ENCODE peak calls at places on chromosomes 11 and 22, in four cellular contexts. S is MCF 10A, T is brain microvascular endothelial cell, O is ovary. V is an unnamed sample.

GRCh38 chr11:113293936-113294335 is 20.4 kb upstream of the TTC12 start:
- DNase-seq in S (no peak), T (no peak), O (no peak), V (no peak)

GRCh38 chr11:69086152-69086551 is 37.4 kb downstream of the TPCN2 start:
- DNase-seq in T (no peak), O (no peak), S (no peak), V (no peak)

GRCh38 chr11:75689861-75690641 is 21.2 kb upstream of the MAP6 start:
- DNase-seq in S (no peak), O (no peak), T (no peak), V (no peak)

GRCh38 chr11:19935507-19935906 is 222.9 kb downstream of the NAV2 start:
- DNase-seq in T (peak; percentile 80), S (no peak), O (no peak), V (peak; percentile 92)

GRCh38 chr11:45663486-45664375 is 1.7 kb downstream of the CHST1 start:
- DNase-seq in S (no peak), T (no peak), O (no peak), V (no peak)

GRCh38 chr22:18005201-18005926 is 19.0 kb downstream of the MICAL3 start:
- DNase-seq in T (no peak), S (no peak), O (no peak), V (no peak)

GRCh38 chr11:94926271-94926625 is 47.1 kb downstream of the CWC15 start:
- DNase-seq in S (no peak), O (no peak), T (no peak), V (peak; percentile 27)

GRCh38 chr22:25359601-25360261 is 140.3 kb downstream of the CRYBB2 start:
- DNase-seq in O (peak; percentile 14), T (no peak), S (no peak), V (no peak)

GRCh38 chr11:86671386-86672006 is 920 bp downstream of the ME3 start:
- DNase-seq in O (peak; percentile 91), T (no peak), S (no peak), V (no peak)

GRCh38 chr22:48710410-48710809 is 1117.3 kb downstream of the BRD1 start:
- DNase-seq in T (no peak), O (no peak), S (no peak), V (no peak)

GRCh38 chr11:62000539-62001446 is 33.4 kb upstream of the FTH1 start:
- DNase-seq in T (no peak), S (no peak), O (no peak), V (no peak)

GRCh38 chr11:995058-995751 is 41.3 kb downstream of the MUC6 start:
- DNase-seq in S (no peak), O (no peak), T (no peak), V (no peak)

GRCh38 chr22:42814616-42815015 is 42.5 kb downstream of the ARFGAP3 start:
- DNase-seq in S (no peak), T (no peak), O (no peak), V (no peak)

DNA sequence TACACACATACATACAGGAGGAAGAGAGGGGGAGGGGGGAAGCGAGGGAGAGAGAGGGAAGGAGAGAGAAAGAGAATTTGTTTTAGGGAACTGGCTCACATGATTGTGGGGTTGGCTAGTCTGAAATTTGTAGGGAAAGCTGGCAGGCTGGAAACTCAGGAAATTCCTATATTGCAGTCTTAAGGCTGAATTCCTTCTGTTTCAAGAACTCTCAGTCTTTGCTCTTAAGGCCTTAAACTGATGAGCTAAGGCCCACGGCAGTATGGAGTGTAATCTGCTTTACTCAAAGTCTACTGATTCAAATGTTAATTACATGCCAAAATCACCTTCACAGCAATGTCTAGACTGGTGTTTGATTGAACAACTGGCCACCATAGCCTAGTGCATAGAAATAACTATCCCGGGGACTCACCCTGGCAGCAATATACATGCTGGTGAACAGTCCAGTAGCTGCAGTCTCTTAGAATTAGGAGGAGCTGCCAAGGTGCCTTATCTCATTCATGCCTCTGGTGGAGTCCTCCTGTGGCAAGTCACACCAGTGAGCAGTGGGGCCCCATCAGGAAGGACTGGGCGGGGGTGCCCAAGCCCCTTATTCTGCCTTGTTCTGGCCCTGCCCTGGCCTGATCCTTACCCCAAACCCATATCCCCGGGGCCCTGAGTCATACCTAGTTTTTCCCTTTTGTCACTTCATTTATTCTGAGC is 59.7 kb upstream of the AMPD3 start:
- DNase-seq in O (no peak), T (no peak), S (no peak), V (no peak)
- TF ChIP-seq CTCF in O (no peak), T (no peak), S (no peak), V (no peak)

GRCh38 chr11:124945826-124946225 is 8.2 kb upstream of the CCDC15 start:
- DNase-seq in O (no peak), T (no peak), S (no peak), V (no peak)
- TF ChIP-seq CTCF in O (no peak), T (no peak), S (no peak), V (no peak)

DNA sequence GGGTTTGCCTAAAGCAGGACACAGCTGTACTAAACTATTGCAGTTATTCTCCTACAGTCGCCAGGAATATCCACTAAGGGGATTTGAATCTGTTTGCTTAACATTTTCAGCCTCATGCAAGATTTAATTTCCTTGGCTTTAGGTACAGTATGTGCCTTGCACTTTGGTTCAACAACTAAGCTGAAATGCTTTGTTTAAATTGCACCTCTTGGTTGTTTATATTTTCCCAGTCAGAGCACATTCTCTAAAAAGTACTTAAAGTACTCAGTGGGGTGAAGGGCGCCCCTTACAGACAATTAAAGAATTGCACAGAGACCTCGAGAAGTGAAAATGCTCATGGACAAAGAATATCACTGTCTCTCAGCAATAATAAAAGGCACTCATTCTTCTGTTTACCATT is 107.8 kb upstream of the MTNR1B start:
- DNase-seq in S (no peak), T (no peak), O (no peak), V (no peak)
- TF ChIP-seq CTCF in S (no peak), T (no peak), O (no peak), V (no peak)

GRCh38 chr11:84962018-84962417 is 665.1 kb downstream of the DLG2 start:
- DNase-seq in S (no peak), O (no peak), T (no peak), V (no peak)
- TF ChIP-seq CTCF in S (no peak), O (no peak), T (no peak), V (no peak)

DNA sequence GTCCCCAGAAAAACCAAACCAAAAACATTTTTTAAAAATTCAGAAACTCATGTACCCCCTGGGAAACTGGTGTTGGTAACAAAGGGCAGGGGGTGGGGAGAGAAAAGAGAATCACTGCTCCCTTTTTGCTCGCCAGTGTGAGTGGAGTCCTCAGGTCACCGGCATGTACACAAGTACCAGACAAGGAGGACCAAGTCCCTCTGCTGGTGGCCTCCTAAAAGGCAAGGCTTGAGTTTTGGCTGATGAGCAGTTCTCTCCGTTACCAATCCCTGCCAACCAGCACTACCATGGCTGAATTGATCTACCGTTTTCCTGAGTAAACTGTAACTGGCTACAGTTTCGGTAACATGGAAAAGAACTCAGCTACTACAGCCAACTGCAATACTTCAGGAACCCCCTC is 22.0 kb downstream of the APOL5 start:
- DNase-seq in O (no peak), T (no peak), S (no peak), V (no peak)
- TF ChIP-seq CTCF in O (peak; percentile 30), T (peak; percentile 55), S (peak; percentile 10), V (peak; percentile 56)

GRCh38 chr11:67697846-67698245 is 23.4 kb upstream of the ALDH3B2 start:
- DNase-seq in T (no peak), O (no peak), S (no peak), V (no peak)

GRCh38 chr11:67698247-67698646 is 23.8 kb upstream of the ALDH3B2 start:
- DNase-seq in T (peak; percentile 3), O (no peak), S (peak; percentile 39), V (peak; percentile 25)

GRCh38 chr11:67700548-67701262 is 26.3 kb upstream of the ALDH3B2 start:
- DNase-seq in T (no peak), O (no peak), S (no peak), V (no peak)

GRCh38 chr11:67699521-67699920 is 25.1 kb upstream of the ALDH3B2 start:
- DNase-seq in O (no peak), S (peak; percentile 66), T (peak; percentile 66), V (peak; percentile 1)

DNA sequence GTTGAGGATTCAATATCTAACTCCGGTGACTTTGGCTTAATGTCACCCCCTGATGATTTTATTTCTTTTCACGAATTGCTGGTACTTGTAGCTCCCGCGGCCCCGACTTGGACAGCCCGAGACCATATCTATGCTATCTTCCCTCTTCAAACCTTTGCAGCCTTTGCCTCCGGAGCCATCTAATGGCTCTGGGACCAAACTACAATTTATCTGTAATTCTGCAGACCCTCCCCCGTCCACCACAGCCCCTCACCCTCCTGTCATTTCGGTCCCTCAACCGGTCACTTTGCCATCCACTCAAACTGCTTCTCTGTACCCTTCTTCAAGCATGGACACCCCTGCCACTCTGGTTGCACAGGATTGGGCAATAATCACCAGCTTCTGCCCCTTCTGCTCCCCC is 25.7 kb upstream of the ALDH3B2 start:
- DNase-seq in T (no peak), S (no peak), O (no peak), V (no peak)
- TF ChIP-seq CTCF in T (no peak), S (no peak), O (no peak), V (no peak)

GRCh38 chr11:79594839-79595238 is 154.0 kb upstream of the TENM4 start:
- DNase-seq in T (no peak), O (no peak), S (no peak), V (no peak)

DNA sequence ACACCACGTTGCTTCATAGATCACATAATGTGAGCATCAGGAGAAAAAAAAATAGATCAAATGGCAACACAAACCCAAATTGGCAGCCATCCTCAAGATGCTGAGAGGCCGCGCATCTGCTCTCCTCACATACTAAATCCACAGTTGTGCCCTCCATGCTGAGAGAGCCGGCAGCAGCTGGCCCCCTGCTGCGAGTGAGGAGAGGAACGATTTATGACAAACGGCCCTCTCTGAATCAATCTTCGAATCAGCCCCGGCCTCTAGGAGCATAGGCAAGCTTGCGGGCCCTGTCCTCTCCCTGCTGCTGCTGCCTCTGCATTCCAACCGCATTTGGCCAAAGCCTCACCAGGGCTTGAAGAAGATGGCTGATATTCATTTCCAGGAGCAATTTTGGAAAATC is 159.9 kb upstream of the TENM4 start:
- DNase-seq in T (no peak), S (no peak), O (no peak), V (no peak)
- TF ChIP-seq CTCF in T (no peak), S (no peak), O (no peak), V (no peak)

GRCh38 chr11:32200448-32200847 is 109.6 kb downstream of the RCN1 start:
- DNase-seq in S (no peak), O (no peak), T (no peak), V (no peak)
- TF ChIP-seq CTCF in S (no peak), O (no peak), T (no peak), V (no peak)

DNA sequence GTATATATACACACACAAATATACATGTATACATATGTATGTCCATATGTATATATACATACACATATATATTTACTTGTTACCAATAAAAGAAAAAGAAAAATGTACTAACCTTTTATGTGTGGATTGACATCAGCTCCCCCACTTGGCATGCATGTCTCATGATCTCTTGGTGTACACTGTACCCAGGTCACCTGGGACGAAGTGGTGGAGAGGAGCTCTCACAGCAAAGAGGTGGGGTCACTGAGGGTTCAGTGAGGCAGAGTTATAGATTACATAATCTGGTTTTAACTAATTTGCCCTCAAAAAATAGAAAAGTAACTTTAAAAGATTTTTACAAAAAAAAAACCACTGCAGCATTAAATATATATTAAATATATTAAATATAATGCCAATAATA is 15.5 kb upstream of the USP47 start:
- DNase-seq in T (no peak), S (no peak), O (no peak), V (no peak)
- TF ChIP-seq CTCF in T (no peak), S (no peak), O (no peak), V (no peak)

GRCh38 chr11:67288452-67289225 is 464 bp upstream of the ANKRD13D start:
- DNase-seq in S (peak; percentile 92), T (peak; percentile 87), O (peak; percentile 92), V (peak; percentile 79)
- TF ChIP-seq CTCF in S (peak; percentile 11), T (peak; percentile 9), O (peak; percentile 54), V (peak; percentile 64)

V was measured in HFFc6.